ENCODE peak calls at places on chromosomes 1 and 21, in four cellular contexts. V is H1, E is breast epithelium, Q is heart left ventricle. T is an unnamed sample.

GRCh38 chr1:17441265-17441992 is 2.0 kb upstream of the RCC2 start:
- DNase-seq in V (no peak), E (no peak), Q (no peak), T (no peak)

GRCh38 chr1:12566484-12567287 is 51.3 kb downstream of the DHRS3 start:
- DNase-seq in V (no peak), E (no peak), Q (no peak), T (no peak)

GRCh38 chr1:201465698-201466290 is 3.2 kb downstream of the PHLDA3 start:
- DNase-seq in V (no peak), E (no peak), Q (no peak), T (no peak)

GRCh38 chr21:27622636-27623035 is 655.7 kb upstream of the ADAMTS5 start:
- DNase-seq in V (no peak), E (no peak), Q (no peak), T (no peak)

GRCh38 chr1:221555689-221556433 is 186.0 kb downstream of the DUSP10 start:
- DNase-seq in V (no peak), E (no peak), Q (no peak), T (no peak)

GRCh38 chr1:185441608-185442007 is 124.6 kb upstream of the IVNS1ABP start:
- DNase-seq in V (no peak), E (no peak), Q (no peak), T (no peak)

GRCh38 chr1:152448095-152448494 is 34.0 kb upstream of the CRNN start:
- DNase-seq in V (no peak), E (no peak), Q (no peak), T (no peak)

GRCh38 chr1:66769512-66770229 is 17.4 kb downstream of the DYNLT5 start:
- DNase-seq in V (no peak), E (no peak), Q (no peak), T (no peak)

GRCh38 chr1:7783178-7783711 is 846 bp upstream of the PER3 start:
- DNase-seq in V (peak; percentile 82), E (peak; percentile 76), Q (peak; percentile 73), T (peak; percentile 80)

GRCh38 chr1:18632218-18632588 is 1.6 kb downstream of the PAX7 start:
- DNase-seq in V (peak; percentile 58), E (no peak), Q (no peak), T (no peak)

GRCh38 chr1:74010206-74010605 is 187.8 kb downstream of the LRRIQ3 start:
- DNase-seq in V (no peak), E (no peak), Q (no peak), T (no peak)

GRCh38 chr1:21543598-21543997 is 34.4 kb downstream of the ALPL start:
- DNase-seq in V (no peak), E (no peak), Q (no peak), T (no peak)

GRCh38 chr1:153774780-153775431 is at the start of gene SLC27A3:
- DNase-seq in V (peak; percentile 75), E (peak; percentile 66), Q (peak; percentile 68), T (peak; percentile 87)

GRCh38 chr1:35881850-35882273 is 1.1 kb upstream of the AGO1 start:
- DNase-seq in V (no peak), E (no peak), Q (no peak), T (no peak)

GRCh38 chr1:156865865-156866678 is 5.4 kb downstream of the NTRK1 start:
- DNase-seq in V (no peak), E (no peak), Q (no peak), T (no peak)

GRCh38 chr1:14090062-14090461 is 390.1 kb downstream of the PRDM2 start:
- DNase-seq in V (no peak), E (no peak), Q (no peak), T (no peak)

GRCh38 chr1:235131961-235132360 is 3.3 kb upstream of the TOMM20 start:
- DNase-seq in V (peak; percentile 24), E (no peak), Q (no peak), T (no peak)

GRCh38 chr1:175901076-175901475 is 157.7 kb upstream of the TNR start:
- DNase-seq in V (no peak), E (no peak), Q (no peak), T (no peak)

GRCh38 chr1:183355797-183356196 is 62.4 kb downstream of the NMNAT2 start:
- DNase-seq in V (no peak), E (no peak), Q (no peak), T (no peak)

GRCh38 chr21:43211085-43212071 is 42.6 kb downstream of the CRYAA start:
- DNase-seq in V (no peak), E (peak; percentile 50), Q (peak; percentile 65), T (no peak)

GRCh38 chr1:15850450-15851079 is 3.1 kb downstream of the SPEN start:
- DNase-seq in V (peak; percentile 23), E (no peak), Q (no peak), T (no peak)

GRCh38 chr1:110873856-110874255 is 908 bp downstream of the CD53 start:
- DNase-seq in V (no peak), E (no peak), Q (no peak), T (no peak)

GRCh38 chr1:109491372-109491771 is 2.5 kb upstream of the CYB561D1 start:
- DNase-seq in V (no peak), E (no peak), Q (no peak), T (no peak)

GRCh38 chr1:59669752-59670312 is 144.9 kb upstream of the HOOK1 start:
- DNase-seq in V (peak; percentile 54), E (no peak), Q (peak; percentile 58), T (no peak)

GRCh38 chr1:151867321-151867720 is 13.8 kb upstream of the THEM5 start:
- DNase-seq in V (no peak), E (no peak), Q (no peak), T (no peak)

GRCh38 chr1:203284411-203285208 is 20.7 kb upstream of the BTG2 start:
- DNase-seq in V (no peak), E (peak; percentile 47), Q (no peak), T (no peak)

GRCh38 chr21:16194851-16195251 is 465.1 kb downstream of the USP25 start:
- DNase-seq in V (no peak), E (no peak), Q (no peak), T (no peak)

GRCh38 chr1:96756789-96757188 is 35.2 kb downstream of the PTBP2 start:
- DNase-seq in V (no peak), E (no peak), Q (no peak), T (no peak)

GRCh38 chr21:45318556-45319341 is 31.1 kb upstream of the POFUT2 start:
- DNase-seq in V (no peak), E (no peak), Q (peak; percentile 93), T (peak; percentile 57)

GRCh38 chr1:203996126-203996525 is 76.8 kb upstream of the SOX13 start:
- DNase-seq in V (peak; percentile 70), E (no peak), Q (no peak), T (no peak)

GRCh38 chr1:61450454-61451213 is 274.3 kb downstream of the TM2D1 start:
- DNase-seq in V (no peak), E (no peak), Q (peak; percentile 65), T (peak; percentile 58)

GRCh38 chr1:22849770-22850169 is 122.9 kb downstream of the LACTBL1 start:
- DNase-seq in V (no peak), E (no peak), Q (no peak), T (no peak)

GRCh38 chr1:199780948-199781347 is 246.6 kb upstream of the NR5A2 start:
- DNase-seq in V (no peak), E (no peak), Q (no peak), T (no peak)

GRCh38 chr1:181397841-181398240 is 85.5 kb upstream of the CACNA1E start:
- DNase-seq in V (no peak), E (no peak), Q (no peak), T (no peak)

GRCh38 chr1:37481289-37482003 is 7.1 kb downstream of the ZC3H12A start:
- DNase-seq in V (no peak), E (no peak), Q (no peak), T (peak; percentile 23)
- H3K27ac ChIP-seq in V (no peak overlapping the region), E (peak overlapping the region; percentile 95), Q (no peak overlapping the region), T (no peak overlapping the region)

GRCh38 chr1:222711319-222712252 is 705 bp downstream of the AIDA start:
- DNase-seq in V (peak; percentile 66), E (no peak), Q (peak; percentile 69), T (peak; percentile 54)
- TF ChIP-seq POLR2A in V (no peak), E (no peak), Q (no peak), T (no peak)

GRCh38 chr1:162367772-162368171 is 8.9 kb downstream of the SPATA46 start:
- DNase-seq in V (no peak), E (no peak), Q (no peak), T (no peak)

GRCh38 chr1:162366671-162367070 is 10.0 kb downstream of the SPATA46 start:
- DNase-seq in V (no peak), E (no peak), Q (no peak), T (no peak)

GRCh38 chr1:162369571-162369970 is 7.1 kb downstream of the SPATA46 start:
- DNase-seq in V (no peak), E (no peak), Q (no peak), T (no peak)

GRCh38 chr1:162367073-162367472 is 9.6 kb downstream of the SPATA46 start:
- DNase-seq in V (no peak), E (no peak), Q (no peak), T (no peak)

DNA sequence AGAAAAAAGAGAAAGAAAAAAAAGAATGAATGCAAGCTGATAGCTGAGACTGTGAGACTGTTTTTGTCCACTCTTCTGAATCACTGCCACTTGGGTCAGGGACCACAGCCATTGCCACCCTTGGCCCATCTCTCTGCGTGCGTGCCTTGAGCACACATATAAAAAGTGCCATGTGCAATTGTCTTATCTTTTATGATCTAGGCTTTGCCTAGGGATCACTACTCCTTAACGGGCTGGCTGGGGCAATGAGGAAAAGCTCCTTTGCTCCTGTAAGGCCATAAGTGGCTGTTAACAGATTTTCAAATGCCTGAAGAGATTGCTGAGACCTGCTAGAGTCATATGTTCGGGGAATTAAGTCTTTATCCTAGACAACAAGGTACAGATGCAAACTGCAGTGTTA is 8.2 kb downstream of the SPATA46 start:
- DNase-seq in V (no peak), E (no peak), Q (no peak), T (no peak)
- H3K27ac ChIP-seq in V (no peak overlapping the region), E (no peak overlapping the region), Q (no peak overlapping the region), T (no peak overlapping the region)

DNA sequence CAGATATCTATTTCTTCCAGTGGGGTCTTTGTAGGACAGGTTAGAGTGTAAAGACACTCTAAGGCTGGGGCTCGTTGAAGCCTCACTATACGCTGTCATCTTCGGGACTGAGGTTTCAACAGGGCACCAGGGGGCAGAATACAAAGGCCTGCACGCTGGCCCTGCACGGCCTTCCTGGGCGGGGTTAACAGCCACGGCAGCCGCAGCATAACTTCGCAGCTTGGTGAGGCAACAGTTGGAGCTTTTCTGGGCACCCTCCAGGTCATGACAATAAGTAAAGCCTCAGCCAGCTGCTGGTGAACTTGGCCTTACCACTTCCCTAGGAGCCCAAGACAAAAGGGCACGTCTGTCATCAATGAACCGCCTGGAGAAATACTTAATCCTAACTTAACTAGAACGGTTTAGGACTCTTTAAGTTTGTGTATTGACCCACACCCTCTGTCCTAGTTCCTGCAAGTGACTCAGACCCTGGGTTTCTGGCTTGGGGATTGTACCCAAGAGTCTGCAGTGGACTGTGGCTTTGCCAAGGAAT is 2.3 kb upstream of the RUNX1 start:
- DNase-seq in V (peak; percentile 79), E (no peak), Q (peak; percentile 86), T (peak; percentile 30)
- TF ChIP-seq POLR2A in V (no peak), E (no peak), Q (no peak), T (no peak)

GRCh38 chr1:99662581-99663208 is 16.8 kb downstream of the PALMD start:
- DNase-seq in V (no peak), E (peak; percentile 62), Q (peak; percentile 86), T (peak; percentile 86)
- H3K27ac ChIP-seq in V (no peak overlapping the region), E (peak overlapping the region; percentile 88), Q (peak overlapping the region; percentile 82), T (no peak overlapping the region)

T was measured in ovary.